ENCODE peak calls at places on chromosomes 1 and 21, in four cellular contexts. T is bronchial epithelial cell, P is AG10803, W is astrocyte of the spinal cord. U is an unnamed sample.
A peak's percentile ranks its signal among the peaks of the same experiment; 100 is the strongest.

GRCh38 chr1:17612831-17613230 is 73.3 kb downstream of the ARHGEF10L start:
- DNase-seq in T (no peak), W (no peak), P (no peak), U (no peak)

GRCh38 chr1:197399691-197400521 is 131.9 kb downstream of the CRB1 start:
- DNase-seq in T (peak; percentile 74), W (peak; percentile 34), P (peak; percentile 37), U (no peak)

GRCh38 chr21:41396452-41397107 is 29.5 kb upstream of the MX1 start:
- DNase-seq in W (no peak), T (peak; percentile 41), P (no peak), U (no peak)

GRCh38 chr1:33903210-33903589 is 39.3 kb downstream of the HMGB4 start:
- DNase-seq in P (peak; percentile 58), T (peak; percentile 59), W (peak; percentile 18), U (peak; percentile 20)

GRCh38 chr1:158185770-158186705 is 5.3 kb downstream of the CD1D start:
- DNase-seq in T (peak; percentile 9), W (no peak), P (no peak), U (no peak)

GRCh38 chr21:45102391-45102932 is 28.1 kb downstream of the ADARB1 start:
- DNase-seq in W (no peak), P (peak; percentile 83), T (peak; percentile 88), U (peak; percentile 55)

GRCh38 chr1:175548774-175549173 is 194.6 kb downstream of the TNR start:
- DNase-seq in P (no peak), T (peak; percentile 68), W (no peak), U (no peak)

GRCh38 chr1:57835620-57836019 is 411.8 kb upstream of the DAB1 start:
- DNase-seq in T (no peak), W (peak; percentile 10), P (no peak), U (no peak)

GRCh38 chr1:51301844-51302162 is 28.6 kb downstream of the TTC39A start:
- DNase-seq in P (no peak), W (no peak), T (no peak), U (no peak)

GRCh38 chr1:20540281-20540680 is 12.1 kb upstream of the FAM43B start:
- DNase-seq in P (peak; percentile 33), T (no peak), W (no peak), U (no peak)

GRCh38 chr1:37234941-37235418 is 200.7 kb upstream of the GRIK3 start:
- DNase-seq in P (no peak), T (no peak), W (no peak), U (no peak)

GRCh38 chr1:43870306-43870705 is 63.3 kb upstream of the ARTN start:
- DNase-seq in W (no peak), T (no peak), P (no peak), U (no peak)

GRCh38 chr1:49298304-49298703 is 521.6 kb upstream of the BEND5 start:
- DNase-seq in T (no peak), P (peak; percentile 34), W (no peak), U (no peak)

GRCh38 chr1:84352298-84353106 is 45.8 kb upstream of the DNASE2B start:
- DNase-seq in T (no peak), W (peak; percentile 44), P (no peak), U (no peak)

GRCh38 chr1:187516874-187517273 is 688.1 kb downstream of the PLA2G4A start:
- DNase-seq in T (peak; percentile 73), W (no peak), P (no peak), U (no peak)

GRCh38 chr1:163874070-163874469 is 552.3 kb downstream of the NUF2 start:
- DNase-seq in T (no peak), P (peak; percentile 66), W (no peak), U (no peak)

GRCh38 chr1:161973924-161974845 is 49.5 kb downstream of the OLFML2B start:
- DNase-seq in W (no peak), P (peak; percentile 50), T (no peak), U (no peak)

GRCh38 chr1:34578306-34578705 is 176.5 kb upstream of the GJB5 start:
- DNase-seq in W (no peak), P (no peak), T (no peak), U (no peak)

GRCh38 chr21:36109868-36110267 is 25.0 kb upstream of the CBR3 start:
- DNase-seq in T (no peak), W (no peak), P (no peak), U (no peak)

GRCh38 chr21:36100971-36101641 is 31.3 kb downstream of the CBR1 start:
- DNase-seq in T (no peak), W (no peak), P (no peak), U (no peak)

GRCh38 chr21:36105327-36105842 is 29.5 kb upstream of the CBR3 start:
- DNase-seq in P (no peak), W (no peak), T (no peak), U (no peak)

GRCh38 chr21:36103434-36103833 is 31.4 kb upstream of the CBR3 start:
- DNase-seq in T (no peak), W (no peak), P (no peak), U (no peak)

GRCh38 chr21:36104306-36105300 is 30.3 kb upstream of the CBR3 start:
- DNase-seq in P (peak; percentile 25), T (peak; percentile 76), W (peak; percentile 58), U (no peak)
- TF ChIP-seq CTCF in P (peak; percentile 44), T (no peak), W (peak; percentile 63), U (peak; percentile 52)

DNA sequence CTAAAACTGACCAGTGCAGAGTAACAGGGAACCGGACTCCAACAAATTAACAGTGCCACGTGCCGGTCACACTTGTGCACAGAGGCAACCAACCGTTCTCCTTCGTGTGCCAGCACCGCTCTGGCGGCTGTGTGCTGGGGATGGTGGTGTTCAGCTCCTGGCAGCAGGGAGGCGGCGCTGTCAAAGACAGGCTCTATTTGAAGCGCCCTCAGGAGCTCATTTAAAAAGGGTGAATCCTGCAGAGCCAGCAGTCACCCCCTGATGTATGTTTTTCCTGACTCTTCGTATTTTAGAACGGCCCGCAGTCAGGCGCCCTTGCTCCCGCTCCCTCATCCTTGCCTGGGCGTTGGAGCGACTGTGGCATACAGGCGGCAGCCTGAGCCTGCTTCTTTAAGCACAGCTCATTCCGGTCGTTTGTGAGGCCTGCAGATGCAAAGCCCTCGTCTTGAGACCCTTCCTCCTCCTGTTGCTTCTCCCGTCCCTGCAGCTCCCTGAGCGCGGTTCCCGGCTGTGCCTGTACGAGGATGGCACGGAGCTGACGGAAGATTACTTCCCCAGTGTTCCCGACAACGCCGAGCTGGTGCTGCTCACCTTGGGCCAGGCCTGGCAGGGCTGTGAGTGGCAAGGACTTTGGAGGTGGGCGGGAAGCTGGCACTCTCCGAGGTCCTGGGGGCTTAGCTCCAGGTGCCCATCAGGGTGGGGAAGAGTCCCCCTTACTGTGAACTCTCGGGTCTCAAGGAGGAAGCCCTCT is 1.1 kb downstream of the DFFB start:
- DNase-seq in T (peak; percentile 23), P (peak; percentile 35), W (peak; percentile 26), U (peak; percentile 3)
- H3K4me3 ChIP-seq in T (peak overlapping the region; percentile 60), P (peak overlapping the region; percentile 94), W (peak overlapping the region; percentile 86), U (peak overlapping the region; percentile 94)

GRCh38 chr21:24509131-24509530 is 1098.2 kb downstream of the MRPL39 start:
- DNase-seq in W (no peak), T (no peak), P (no peak), U (no peak)

DNA sequence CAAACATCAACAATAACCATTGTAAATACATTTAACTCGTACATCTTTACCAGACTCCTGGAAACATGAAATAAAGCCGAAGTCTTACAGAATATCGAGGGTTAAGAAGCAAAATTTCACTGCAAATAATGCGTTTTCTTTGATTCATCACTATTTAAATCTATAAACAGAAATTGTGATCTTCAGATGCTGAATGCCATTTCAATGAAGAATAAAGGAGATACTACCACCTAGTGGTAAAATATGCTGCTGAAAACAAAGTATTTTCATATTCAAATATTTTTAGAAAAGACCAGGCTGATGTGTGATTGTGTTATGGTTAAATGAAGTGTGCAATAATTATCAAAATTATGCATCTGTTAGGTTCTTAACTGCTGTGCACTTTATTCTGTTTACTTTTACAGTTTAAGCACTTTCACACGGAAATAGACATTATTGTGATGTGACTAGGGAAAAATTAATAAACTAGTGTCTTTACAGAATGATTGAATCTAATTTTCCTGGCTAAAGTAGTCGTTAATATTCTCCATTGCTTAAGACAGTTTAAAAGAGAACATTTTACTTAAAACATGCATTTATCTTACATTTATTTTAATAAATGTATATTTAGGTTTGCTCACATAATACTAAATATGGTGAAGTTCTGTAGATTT is 1093.1 kb downstream of the MRPL39 start:
- DNase-seq in T (peak; percentile 7), W (peak; percentile 9), P (no peak), U (no peak)
- TF ChIP-seq CTCF in T (peak; percentile 10), W (peak; percentile 53), P (no peak), U (no peak)

GRCh38 chr1:1354271-1355247 is 3.8 kb downstream of the MXRA8 start:
- DNase-seq in P (no peak), T (no peak), W (no peak), U (no peak)
- H3K4me3 ChIP-seq in P (peak overlapping the region; percentile 93), T (no peak overlapping the region), W (no peak overlapping the region), U (peak overlapping the region; percentile 95)